ENCODE peak calls at places on chromosomes 4 and X, in five cellular contexts. One of them, this sample, is unnamed.

GRCh38 chr4:71382569-71383560 is 44.0 kb downstream of the SLC4A4 start:
- DNase-seq in breast epithelium: no peak
- DNase-seq in epithelial cell of esophagus: no peak
- DNase-seq in A673: no peak
- DNase-seq in dorsolateral prefrontal cortex: no peak
- DNase-seq in this sample: peak

GRCh38 chrX:12899506-12899905 is 6.9 kb upstream of the TLR8 start:
- DNase-seq in breast epithelium: no peak
- DNase-seq in epithelial cell of esophagus: no peak
- DNase-seq in A673: no peak
- DNase-seq in dorsolateral prefrontal cortex: no peak
- DNase-seq in this sample: no peak

GRCh38 chrX:68504237-68504636 is 5.4 kb downstream of the YIPF6 start:
- DNase-seq in A673: no peak
- DNase-seq in breast epithelium: no peak
- DNase-seq in epithelial cell of esophagus: peak
- DNase-seq in dorsolateral prefrontal cortex: no peak
- DNase-seq in this sample: peak

GRCh38 chrX:107601326-107601725 is 27.0 kb upstream of the PRPS1 start:
- DNase-seq in A673: no peak
- DNase-seq in dorsolateral prefrontal cortex: no peak
- DNase-seq in breast epithelium: no peak
- DNase-seq in epithelial cell of esophagus: no peak
- DNase-seq in this sample: no peak

GRCh38 chr4:89661490-89661889 is 175.5 kb downstream of the SNCA start:
- DNase-seq in dorsolateral prefrontal cortex: no peak
- DNase-seq in breast epithelium: no peak
- DNase-seq in A673: no peak
- DNase-seq in epithelial cell of esophagus: peak
- DNase-seq in this sample: peak

GRCh38 chrX:153882086-153882498 is 3.9 kb downstream of the L1CAM start:
- DNase-seq in breast epithelium: no peak
- DNase-seq in epithelial cell of esophagus: no peak
- DNase-seq in dorsolateral prefrontal cortex: no peak
- DNase-seq in A673: no peak
- DNase-seq in this sample: no peak

GRCh38 chrX:129658429-129658828 is 3.7 kb upstream of the APLN start:
- DNase-seq in A673: no peak
- DNase-seq in dorsolateral prefrontal cortex: no peak
- DNase-seq in epithelial cell of esophagus: no peak
- DNase-seq in breast epithelium: no peak
- DNase-seq in this sample: no peak

GRCh38 chr4:137203601-137204000 is 328.7 kb downstream of the PCDH18 start:
- DNase-seq in A673: no peak
- DNase-seq in breast epithelium: no peak
- DNase-seq in dorsolateral prefrontal cortex: no peak
- DNase-seq in epithelial cell of esophagus: no peak
- DNase-seq in this sample: no peak

GRCh38 chr4:144296941-144297340 is 156.4 kb upstream of the GYPA start:
- DNase-seq in breast epithelium: no peak
- DNase-seq in dorsolateral prefrontal cortex: no peak
- DNase-seq in epithelial cell of esophagus: peak
- DNase-seq in A673: no peak
- DNase-seq in this sample: no peak

GRCh38 chr4:128954941-128955340 is 138.4 kb downstream of the SCLT1 start:
- DNase-seq in dorsolateral prefrontal cortex: no peak
- DNase-seq in epithelial cell of esophagus: no peak
- DNase-seq in breast epithelium: no peak
- DNase-seq in A673: peak
- DNase-seq in this sample: no peak

GRCh38 chr4:121785479-121785878 is 15.6 kb upstream of the EXOSC9 start:
- DNase-seq in breast epithelium: peak
- DNase-seq in dorsolateral prefrontal cortex: peak
- DNase-seq in epithelial cell of esophagus: no peak
- DNase-seq in A673: no peak
- DNase-seq in this sample: no peak

GRCh38 chr4:168694669-168695068 is 197.8 kb downstream of the PALLD start:
- DNase-seq in epithelial cell of esophagus: peak
- DNase-seq in dorsolateral prefrontal cortex: no peak
- DNase-seq in A673: peak
- DNase-seq in breast epithelium: no peak
- DNase-seq in this sample: peak

GRCh38 chr4:89129080-89129640 is 17.8 kb downstream of the TIGD2 start:
- DNase-seq in epithelial cell of esophagus: no peak
- DNase-seq in dorsolateral prefrontal cortex: no peak
- DNase-seq in breast epithelium: no peak
- DNase-seq in A673: no peak
- DNase-seq in this sample: no peak

GRCh38 chr4:24956763-24957162 is 43.9 kb upstream of the CCDC149 start:
- DNase-seq in A673: no peak
- DNase-seq in epithelial cell of esophagus: no peak
- DNase-seq in breast epithelium: no peak
- DNase-seq in dorsolateral prefrontal cortex: no peak
- DNase-seq in this sample: no peak

GRCh38 chr4:57187241-57187640 is 77.1 kb upstream of the IGFBP7 start:
- DNase-seq in breast epithelium: no peak
- DNase-seq in A673: no peak
- DNase-seq in dorsolateral prefrontal cortex: no peak
- DNase-seq in epithelial cell of esophagus: peak
- DNase-seq in this sample: peak

GRCh38 chr4:33924801-33925200 is 2319.5 kb downstream of the ARAP2 start:
- DNase-seq in breast epithelium: no peak
- DNase-seq in A673: no peak
- DNase-seq in epithelial cell of esophagus: no peak
- DNase-seq in dorsolateral prefrontal cortex: no peak
- DNase-seq in this sample: no peak

GRCh38 chr4:187491959-187492358 is 503.6 kb upstream of the ZFP42 start:
- DNase-seq in dorsolateral prefrontal cortex: no peak
- DNase-seq in breast epithelium: no peak
- DNase-seq in A673: no peak
- DNase-seq in epithelial cell of esophagus: peak
- DNase-seq in this sample: peak

GRCh38 chr4:101205878-101206277 is 141.4 kb downstream of the PPP3CA start:
- DNase-seq in A673: no peak
- DNase-seq in epithelial cell of esophagus: peak
- DNase-seq in dorsolateral prefrontal cortex: no peak
- DNase-seq in breast epithelium: no peak
- DNase-seq in this sample: peak

GRCh38 chrX:103275947-103276567 is 493 bp downstream of the TCEAL5 start:
- DNase-seq in epithelial cell of esophagus: no peak
- DNase-seq in dorsolateral prefrontal cortex: no peak
- DNase-seq in breast epithelium: no peak
- DNase-seq in A673: no peak
- DNase-seq in this sample: no peak

GRCh38 chr4:159639924-159640323 is 537.0 kb downstream of the RAPGEF2 start:
- DNase-seq in epithelial cell of esophagus: peak
- DNase-seq in breast epithelium: no peak
- DNase-seq in dorsolateral prefrontal cortex: no peak
- DNase-seq in A673: no peak
- DNase-seq in this sample: peak

GRCh38 chr4:10599574-10599973 is 85.0 kb downstream of the CLNK start:
- DNase-seq in dorsolateral prefrontal cortex: no peak
- DNase-seq in A673: no peak
- DNase-seq in epithelial cell of esophagus: no peak
- DNase-seq in breast epithelium: no peak
- DNase-seq in this sample: no peak

GRCh38 chr4:117429061-117429460 is 343.7 kb upstream of the TRAM1L1 start:
- DNase-seq in A673: no peak
- DNase-seq in breast epithelium: no peak
- DNase-seq in epithelial cell of esophagus: no peak
- DNase-seq in dorsolateral prefrontal cortex: no peak
- DNase-seq in this sample: no peak

GRCh38 chr4:7286170-7286569 is 93.8 kb downstream of the SORCS2 start:
- DNase-seq in epithelial cell of esophagus: no peak
- DNase-seq in dorsolateral prefrontal cortex: no peak
- DNase-seq in breast epithelium: peak
- DNase-seq in A673: no peak
- DNase-seq in this sample: no peak

GRCh38 chr4:153152453-153153338 is 51.5 kb upstream of the TRIM2 start:
- DNase-seq in dorsolateral prefrontal cortex: peak
- DNase-seq in epithelial cell of esophagus: peak
- DNase-seq in breast epithelium: no peak
- DNase-seq in A673: peak
- DNase-seq in this sample: no peak

GRCh38 chr4:171981185-171981584 is 168.0 kb downstream of the GALNTL6 start:
- DNase-seq in epithelial cell of esophagus: no peak
- DNase-seq in A673: no peak
- DNase-seq in breast epithelium: no peak
- DNase-seq in dorsolateral prefrontal cortex: no peak
- DNase-seq in this sample: no peak

GRCh38 chr4:37365888-37366287 is 121.3 kb downstream of the NWD2 start:
- DNase-seq in epithelial cell of esophagus: peak
- DNase-seq in dorsolateral prefrontal cortex: no peak
- DNase-seq in breast epithelium: no peak
- DNase-seq in A673: peak
- DNase-seq in this sample: peak

GRCh38 chrX:9135901-9136510 is 102.1 kb upstream of the FAM9B start:
- DNase-seq in breast epithelium: no peak
- DNase-seq in dorsolateral prefrontal cortex: no peak
- DNase-seq in A673: peak
- DNase-seq in epithelial cell of esophagus: no peak
- DNase-seq in this sample: peak

GRCh38 chr4:47469951-47470350 is 6.4 kb upstream of the COMMD8 start:
- DNase-seq in dorsolateral prefrontal cortex: no peak
- DNase-seq in epithelial cell of esophagus: peak
- DNase-seq in breast epithelium: no peak
- DNase-seq in A673: no peak
- DNase-seq in this sample: peak

GRCh38 chrX:40035726-40036125 is 62.0 kb downstream of the BCOR start:
- DNase-seq in breast epithelium: no peak
- DNase-seq in A673: no peak
- DNase-seq in dorsolateral prefrontal cortex: no peak
- DNase-seq in epithelial cell of esophagus: no peak
- DNase-seq in this sample: no peak

GRCh38 chr4:180665994-180666818 is 1577.0 kb upstream of the TENM3 start:
- DNase-seq in breast epithelium: no peak
- DNase-seq in epithelial cell of esophagus: peak
- DNase-seq in dorsolateral prefrontal cortex: no peak
- DNase-seq in A673: peak
- DNase-seq in this sample: peak

GRCh38 chr4:6360385-6360784 is 90.7 kb downstream of the WFS1 start:
- DNase-seq in dorsolateral prefrontal cortex: peak
- DNase-seq in A673: no peak
- DNase-seq in breast epithelium: no peak
- DNase-seq in epithelial cell of esophagus: no peak
- DNase-seq in this sample: no peak

GRCh38 chr4:82230310-82230709 is 143.5 kb downstream of the HNRNPD start:
- DNase-seq in breast epithelium: no peak
- DNase-seq in epithelial cell of esophagus: peak
- DNase-seq in dorsolateral prefrontal cortex: no peak
- DNase-seq in A673: no peak
- DNase-seq in this sample: peak

GRCh38 chr4:9921326-9921725 is 100.0 kb downstream of the SLC2A9 start:
- DNase-seq in A673: no peak
- DNase-seq in dorsolateral prefrontal cortex: no peak
- DNase-seq in epithelial cell of esophagus: no peak
- DNase-seq in breast epithelium: no peak
- DNase-seq in this sample: no peak

GRCh38 chrX:151386838-151387459 is 10.1 kb upstream of the VMA21 start:
- DNase-seq in breast epithelium: peak
- DNase-seq in A673: no peak
- DNase-seq in epithelial cell of esophagus: peak
- DNase-seq in dorsolateral prefrontal cortex: no peak
- DNase-seq in this sample: peak

GRCh38 chrX:129529685-129530281 is 6.5 kb upstream of the SMARCA1 start:
- DNase-seq in A673: peak
- DNase-seq in epithelial cell of esophagus: peak
- DNase-seq in breast epithelium: no peak
- DNase-seq in dorsolateral prefrontal cortex: no peak
- DNase-seq in this sample: peak

GRCh38 chr4:129468624-129469023 is 372.7 kb downstream of the C4orf33 start:
- DNase-seq in epithelial cell of esophagus: no peak
- DNase-seq in dorsolateral prefrontal cortex: no peak
- DNase-seq in A673: no peak
- DNase-seq in breast epithelium: no peak
- DNase-seq in this sample: no peak

GRCh38 chr4:41185614-41186609 is 28.4 kb downstream of the APBB2 start:
- DNase-seq in A673: no peak
- DNase-seq in dorsolateral prefrontal cortex: no peak
- DNase-seq in breast epithelium: no peak
- DNase-seq in epithelial cell of esophagus: peak
- DNase-seq in this sample: peak
- H3K4me3 ChIP-seq in A673: no peak
- H3K4me3 ChIP-seq in dorsolateral prefrontal cortex: no peak
- H3K4me3 ChIP-seq in breast epithelium: no peak
- H3K4me3 ChIP-seq in epithelial cell of esophagus: no peak
- H3K4me3 ChIP-seq in this sample: no peak

GRCh38 chr4:1166509-1167243 is 5.7 kb downstream of the SPON2 start:
- DNase-seq in epithelial cell of esophagus: no peak
- DNase-seq in A673: no peak
- DNase-seq in breast epithelium: no peak
- DNase-seq in dorsolateral prefrontal cortex: no peak
- DNase-seq in this sample: no peak
- H3K4me3 ChIP-seq in epithelial cell of esophagus: peak
- H3K4me3 ChIP-seq in A673: peak
- H3K4me3 ChIP-seq in breast epithelium: peak
- H3K4me3 ChIP-seq in dorsolateral prefrontal cortex: peak
- H3K4me3 ChIP-seq in this sample: peak

GRCh38 chrX:15946783-15947550 is 92.4 kb upstream of the AP1S2 start:
- DNase-seq in dorsolateral prefrontal cortex: no peak
- DNase-seq in A673: peak
- DNase-seq in breast epithelium: no peak
- DNase-seq in epithelial cell of esophagus: peak
- DNase-seq in this sample: peak
- H3K4me3 ChIP-seq in dorsolateral prefrontal cortex: no peak
- H3K4me3 ChIP-seq in A673: no peak
- H3K4me3 ChIP-seq in breast epithelium: no peak
- H3K4me3 ChIP-seq in epithelial cell of esophagus: no peak
- H3K4me3 ChIP-seq in this sample: no peak

GRCh38 chr4:15755321-15755750 is 22.8 kb upstream of the CD38 start:
- DNase-seq in dorsolateral prefrontal cortex: no peak
- DNase-seq in breast epithelium: no peak
- DNase-seq in A673: no peak
- DNase-seq in epithelial cell of esophagus: peak
- DNase-seq in this sample: peak
- H3K4me3 ChIP-seq in dorsolateral prefrontal cortex: no peak
- H3K4me3 ChIP-seq in breast epithelium: no peak
- H3K4me3 ChIP-seq in A673: no peak
- H3K4me3 ChIP-seq in epithelial cell of esophagus: no peak
- H3K4me3 ChIP-seq in this sample: no peak

GRCh38 chr4:99395595-99396364 is 39.4 kb downstream of the ADH7 start:
- DNase-seq in breast epithelium: no peak
- DNase-seq in dorsolateral prefrontal cortex: no peak
- DNase-seq in A673: no peak
- DNase-seq in epithelial cell of esophagus: no peak
- DNase-seq in this sample: peak
- H3K4me3 ChIP-seq in breast epithelium: no peak
- H3K4me3 ChIP-seq in dorsolateral prefrontal cortex: no peak
- H3K4me3 ChIP-seq in A673: no peak
- H3K4me3 ChIP-seq in epithelial cell of esophagus: no peak
- H3K4me3 ChIP-seq in this sample: no peak

GRCh38 chrX:74535211-74535621 is 79.2 kb downstream of the RLIM start:
- DNase-seq in dorsolateral prefrontal cortex: peak
- DNase-seq in breast epithelium: no peak
- DNase-seq in epithelial cell of esophagus: peak
- DNase-seq in A673: peak
- DNase-seq in this sample: peak
- H3K4me3 ChIP-seq in dorsolateral prefrontal cortex: peak
- H3K4me3 ChIP-seq in breast epithelium: peak
- H3K4me3 ChIP-seq in epithelial cell of esophagus: peak
- H3K4me3 ChIP-seq in A673: peak
- H3K4me3 ChIP-seq in this sample: peak

GRCh38 chr4:23887989-23888388 is 1.9 kb downstream of the PPARGC1A start:
- DNase-seq in breast epithelium: no peak
- DNase-seq in epithelial cell of esophagus: no peak
- DNase-seq in A673: no peak
- DNase-seq in dorsolateral prefrontal cortex: no peak
- DNase-seq in this sample: no peak
- H3K4me3 ChIP-seq in breast epithelium: peak
- H3K4me3 ChIP-seq in epithelial cell of esophagus: peak
- H3K4me3 ChIP-seq in A673: peak
- H3K4me3 ChIP-seq in dorsolateral prefrontal cortex: peak
- H3K4me3 ChIP-seq in this sample: no peak

This sample was measured in bronchial epithelial cell.